ENCODE peak calls at places on chromosome 10, in six cellular contexts. K is heart left ventricle, Q is astrocyte of the spinal cord, O is dorsolateral prefrontal cortex, I is astrocyte, X is fibroblast of the aortic adventitia. Y is an unnamed sample.

GRCh38 chr10:102815790-102816549 is 21.2 kb downstream of the CYP17A1 start:
- DNase-seq in Q (peak), K (peak), O (no peak), X (peak), I (peak), Y (peak)

GRCh38 chr10:69902835-69903535 is 101.3 kb downstream of the COL13A1 start:
- DNase-seq in I (no peak), X (peak), K (peak), Q (no peak), O (no peak), Y (no peak)

GRCh38 chr10:107409517-107409916 is 245.0 kb upstream of the SORCS1 start:
- DNase-seq in Q (peak), I (peak), O (no peak), K (no peak), X (peak), Y (peak)

GRCh38 chr10:132376394-132376851 is 20.6 kb upstream of the PWWP2B start:
- DNase-seq in Q (no peak), X (no peak), O (no peak), I (no peak), K (no peak), Y (peak)

GRCh38 chr10:66746246-66746645 is 179.6 kb upstream of the LRRTM3 start:
- DNase-seq in K (no peak), I (peak), Q (no peak), O (no peak), X (peak), Y (peak)

GRCh38 chr10:96641896-96642295 is 55.1 kb upstream of the TM9SF3 start:
- DNase-seq in K (no peak), O (no peak), I (no peak), X (no peak), Q (no peak), Y (no peak)

GRCh38 chr10:101080933-101081546 is 19.3 kb downstream of the KAZALD1 start:
- DNase-seq in O (no peak), K (no peak), X (peak), I (no peak), Q (no peak), Y (peak)

GRCh38 chr10:100829933-100830727 is 82.6 kb upstream of the SLF2 start:
- DNase-seq in I (no peak), K (no peak), O (no peak), X (no peak), Q (no peak), Y (no peak)

GRCh38 chr10:22420787-22421517 is 75.7 kb downstream of the SPAG6 start:
- DNase-seq in O (no peak), I (no peak), Q (no peak), X (peak), K (no peak), Y (peak)

GRCh38 chr10:46527241-46527811 is 29.1 kb downstream of the GPRIN2 start:
- DNase-seq in Q (no peak), X (no peak), O (no peak), I (no peak), K (peak), Y (no peak)

GRCh38 chr10:123272171-123272570 is 118.0 kb downstream of the BUB3 start:
- DNase-seq in K (no peak), I (no peak), Q (no peak), O (no peak), X (no peak), Y (peak)

GRCh38 chr10:129514568-129515451 is 47.8 kb downstream of the MGMT start:
- DNase-seq in X (no peak), Q (no peak), K (no peak), O (no peak), I (no peak), Y (no peak)

GRCh38 chr10:8073696-8074416 is 19.4 kb downstream of the GATA3 start:
- DNase-seq in O (no peak), I (peak), Q (no peak), K (no peak), X (no peak), Y (no peak)

GRCh38 chr10:18144928-18145327 is 4.7 kb downstream of the CACNB2 start:
- DNase-seq in O (no peak), K (peak), Q (no peak), X (peak), I (no peak), Y (peak)

GRCh38 chr10:22620140-22620857 is 94.1 kb downstream of the PIP4K2A start:
- DNase-seq in O (peak), X (peak), I (peak), K (peak), Q (peak), Y (peak)

GRCh38 chr10:82942572-82943091 is 1067.6 kb downstream of the NRG3 start:
- DNase-seq in O (no peak), X (peak), K (no peak), I (peak), Q (peak), Y (peak)

GRCh38 chr10:28942012-28942411 is 264.7 kb downstream of the BAMBI start:
- DNase-seq in Q (no peak), X (no peak), I (no peak), K (no peak), O (no peak), Y (no peak)

GRCh38 chr10:132186488-132187413 is at the start of gene DPYSL4:
- DNase-seq in Q (no peak), X (no peak), O (no peak), K (peak), I (no peak), Y (no peak)

GRCh38 chr10:31808258-31809218 is 120.1 kb downstream of the ARHGAP12 start:
- DNase-seq in K (peak), Q (peak), I (peak), X (peak), O (no peak), Y (peak)

GRCh38 chr10:42150428-42151061 is 487.8 kb downstream of the ZNF33B start:
- DNase-seq in Q (no peak), O (no peak), I (no peak), X (no peak), K (no peak), Y (no peak)

GRCh38 chr10:37566336-37566735 is 291.1 kb downstream of the ZNF248 start:
- DNase-seq in X (no peak), I (no peak), K (no peak), O (no peak), Q (no peak), Y (no peak)

GRCh38 chr10:129108994-129109393 is 358.0 kb upstream of the MGMT start:
- DNase-seq in O (no peak), K (no peak), Q (no peak), X (no peak), I (no peak), Y (no peak)

GRCh38 chr10:6840766-6841165 is 260.7 kb upstream of the PRKCQ start:
- DNase-seq in Q (peak), I (peak), K (no peak), O (no peak), X (peak), Y (no peak)

GRCh38 chr10:116015922-116016321 is 257.1 kb downstream of the GFRA1 start:
- DNase-seq in O (no peak), I (no peak), K (no peak), Q (no peak), X (no peak), Y (no peak)

GRCh38 chr10:33139191-33139646 is 181.2 kb upstream of the ITGB1 start:
- DNase-seq in X (no peak), K (no peak), Q (no peak), O (no peak), I (no peak), Y (no peak)

GRCh38 chr10:102645741-102646609 is 1.7 kb downstream of the TRIM8 start:
- DNase-seq in I (peak), O (peak), K (peak), Q (peak), X (peak), Y (peak)

GRCh38 chr10:131193923-131194322 is 117.6 kb downstream of the TCERG1L start:
- DNase-seq in Q (no peak), O (no peak), X (no peak), I (no peak), K (no peak), Y (no peak)

GRCh38 chr10:70695241-70696030 is 23.1 kb downstream of the ADAMTS14 start:
- DNase-seq in O (no peak), K (no peak), Q (no peak), I (peak), X (peak), Y (no peak)

GRCh38 chr10:33680036-33680435 is 345.6 kb upstream of the NRP1 start:
- DNase-seq in O (no peak), K (no peak), I (no peak), Q (no peak), X (no peak), Y (no peak)

GRCh38 chr10:13936826-13937225 is 350.1 kb downstream of the PRPF18 start:
- DNase-seq in I (no peak), X (no peak), K (no peak), O (no peak), Q (no peak), Y (no peak)

GRCh38 chr10:61733358-61733940 is 70.7 kb downstream of the CABCOCO1 start:
- DNase-seq in I (peak), Q (peak), X (peak), K (no peak), O (no peak), Y (peak)

GRCh38 chr10:71323407-71323806 is 4.3 kb downstream of the SLC29A3 start:
- DNase-seq in X (peak), I (no peak), O (no peak), K (no peak), Q (no peak), Y (peak)

GRCh38 chr10:49080071-49080470 is 35.3 kb downstream of the VSTM4 start:
- DNase-seq in X (peak), I (peak), O (no peak), Q (peak), K (no peak), Y (peak)

GRCh38 chr10:11870461-11870780 is 47.3 kb downstream of the PROSER2 start:
- DNase-seq in Q (no peak), K (no peak), O (no peak), X (no peak), I (no peak), Y (no peak)
- H3K4me3 ChIP-seq in Q (no peak), K (peak), O (peak), X (no peak), I (no peak), Y (peak)

GRCh38 chr10:56449770-56450169 is 88.7 kb upstream of the ZWINT start:
- DNase-seq in I (no peak), X (no peak), O (no peak), K (no peak), Q (no peak), Y (peak)
- TF ChIP-seq CTCF in I (no peak), X (no peak), O (no peak), K (no peak), Q (no peak), Y (no peak)

GRCh38 chr10:75764974-75765551 is 333.6 kb downstream of the LRMDA start:
- DNase-seq in X (no peak), Q (no peak), O (no peak), K (no peak), I (no peak), Y (no peak)
- H3K4me3 ChIP-seq in X (no peak), Q (no peak), O (no peak), K (no peak), I (no peak), Y (no peak)

GRCh38 chr10:104150206-104150605 is 28.2 kb downstream of the SFR1 start:
- DNase-seq in Q (no peak), X (no peak), O (no peak), K (no peak), I (no peak), Y (no peak)

GRCh38 chr10:104151737-104152136 is 29.8 kb downstream of the SFR1 start:
- DNase-seq in O (no peak), K (no peak), X (no peak), I (no peak), Q (no peak), Y (no peak)

GRCh38 chr10:104155591-104155990 is 33.6 kb downstream of the SFR1 start:
- DNase-seq in O (no peak), X (no peak), K (no peak), I (no peak), Q (no peak), Y (no peak)
- TF ChIP-seq CTCF in O (no peak), X (no peak), K (no peak), I (no peak), Q (no peak), Y (no peak)

DNA sequence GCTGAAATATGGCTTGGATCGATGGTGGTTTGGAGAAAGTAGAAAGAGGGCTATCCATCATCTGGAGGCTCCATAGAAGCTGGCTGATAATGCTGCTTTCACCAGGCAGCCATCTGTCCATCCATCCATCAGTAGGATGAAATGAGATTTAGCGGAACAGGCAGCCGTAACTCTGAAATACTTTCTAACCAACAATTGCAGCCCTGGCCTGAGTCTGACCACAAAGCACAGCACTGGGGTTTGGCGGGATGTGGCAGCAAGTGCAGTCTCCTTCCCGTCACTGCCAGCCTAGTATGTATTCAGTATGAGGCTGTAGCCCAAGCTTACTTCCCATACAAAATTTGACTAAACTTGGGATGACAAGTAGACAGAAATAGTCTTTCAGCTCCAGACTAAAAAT is 38.0 kb downstream of the R3HCC1L start:
- DNase-seq in X (no peak), I (peak), Q (peak), O (no peak), K (no peak), Y (no peak)
- H3K4me3 ChIP-seq in X (peak), I (no peak), Q (no peak), O (no peak), K (no peak), Y (no peak)

DNA sequence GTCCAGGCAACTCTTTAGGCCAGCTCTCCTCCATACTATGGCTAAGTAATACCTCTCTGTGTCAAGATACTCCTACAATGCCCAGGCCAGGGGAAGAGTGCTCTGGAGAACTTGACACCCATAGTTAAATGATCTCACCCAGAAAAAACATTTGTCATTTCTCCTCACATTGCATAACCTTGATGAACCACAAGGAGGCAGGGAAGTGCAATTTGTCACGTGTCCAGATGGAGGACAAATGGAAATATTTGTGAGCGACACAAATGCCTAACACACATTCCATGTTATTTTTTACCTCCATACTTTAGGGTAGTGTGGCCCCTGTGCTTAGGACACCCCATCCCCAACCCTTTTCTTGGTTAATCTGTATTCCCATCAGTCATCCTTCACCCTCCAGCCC is 78.3 kb downstream of the HTR7 start:
- DNase-seq in O (no peak), X (no peak), I (peak), Q (no peak), K (no peak), Y (peak)
- TF ChIP-seq CTCF in O (no peak), X (peak), I (peak), Q (peak), K (no peak), Y (peak)

DNA sequence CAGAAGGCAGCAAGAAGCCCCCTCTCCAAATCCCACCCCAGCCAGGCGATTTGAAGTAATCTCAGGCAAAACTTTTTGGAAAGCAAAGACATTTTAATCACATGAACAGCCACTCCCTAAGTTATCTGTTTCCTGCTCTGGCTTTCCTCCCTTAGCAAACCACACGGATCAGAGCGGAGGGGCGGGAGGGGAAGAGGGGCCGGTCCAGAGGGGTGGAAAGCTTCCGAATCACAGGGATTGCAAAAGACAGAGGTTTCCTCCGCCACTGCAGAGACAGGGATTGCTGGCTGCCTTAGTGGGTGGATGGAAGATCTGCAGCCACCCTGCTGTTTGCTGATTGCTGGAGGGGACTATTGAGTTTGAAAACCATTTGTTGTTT is 41.2 kb downstream of the ZCCHC24 start:
- DNase-seq in O (no peak), X (peak), Q (peak), I (peak), K (peak), Y (peak)
- H3K4me3 ChIP-seq in O (no peak), X (no peak), Q (no peak), I (no peak), K (no peak), Y (no peak)

DNA sequence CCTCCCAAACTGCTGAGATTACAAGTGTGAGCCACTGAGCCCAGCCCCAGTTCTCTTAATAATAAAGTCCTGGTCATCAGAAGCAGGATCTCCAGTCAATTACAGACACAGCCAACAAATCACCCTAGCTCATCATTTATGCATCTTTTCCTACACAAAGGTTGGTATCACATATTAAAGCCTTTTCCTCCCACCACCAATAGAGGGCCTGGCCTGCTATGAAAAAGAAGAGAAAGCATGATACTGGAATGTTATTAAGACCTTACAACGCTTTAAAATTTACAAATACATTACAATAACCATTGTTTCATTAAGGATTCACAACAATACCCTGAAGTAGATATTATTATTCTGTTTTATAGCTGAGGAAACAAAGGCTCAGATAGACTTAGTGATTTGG is 25.9 kb downstream of the VAX1 start:
- DNase-seq in O (no peak), K (no peak), I (no peak), X (no peak), Q (no peak), Y (peak)
- TF ChIP-seq CTCF in O (peak), K (no peak), I (peak), X (peak), Q (peak), Y (peak)

DNA sequence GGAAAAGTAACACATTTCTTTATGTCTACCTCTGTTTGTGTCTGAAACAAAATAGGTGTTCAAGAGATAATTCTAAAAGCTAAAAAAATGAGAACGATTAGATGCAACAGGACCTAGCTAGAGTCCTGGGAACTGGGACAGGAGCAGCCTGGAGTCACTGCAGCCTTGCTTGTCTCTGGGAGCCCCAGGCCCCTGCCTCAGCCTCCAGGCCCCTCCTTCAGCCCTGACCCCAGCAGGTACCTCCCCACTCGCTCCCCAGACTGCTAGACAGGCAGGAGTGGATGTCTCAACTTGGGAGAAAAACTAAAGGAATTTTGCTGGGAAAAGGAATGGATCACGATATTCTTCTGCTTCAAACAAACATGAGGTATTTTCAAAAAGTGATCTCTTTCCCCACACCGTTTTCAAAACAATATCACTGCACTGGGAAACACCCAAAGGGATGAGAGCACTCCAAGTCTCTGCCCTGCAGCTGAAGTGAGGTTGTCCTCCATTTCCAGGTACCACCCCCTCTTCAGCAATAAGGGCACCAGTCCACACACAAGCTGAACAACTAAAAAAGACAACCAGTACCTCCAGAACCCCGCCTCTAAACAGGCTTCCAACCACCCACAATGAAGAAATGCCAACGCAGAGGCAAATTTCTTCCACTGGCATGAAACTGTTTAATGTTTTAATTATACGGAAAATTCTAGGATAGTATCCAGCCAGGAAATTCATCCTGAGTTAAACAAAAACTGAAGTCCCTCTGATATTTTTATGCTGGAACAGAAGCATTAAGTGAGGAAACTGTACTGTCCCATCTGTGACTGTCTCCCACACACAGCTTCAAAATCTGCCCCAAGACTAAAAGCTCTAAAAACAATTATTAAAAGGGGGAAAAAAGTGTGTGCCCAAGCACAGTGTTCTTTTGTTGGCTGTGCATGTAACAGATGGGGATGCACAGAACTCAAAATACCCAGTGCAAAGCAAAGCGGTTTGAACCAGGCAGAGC is 47.2 kb downstream of the XPNPEP1 start:
- DNase-seq in X (no peak), I (no peak), Q (no peak), K (no peak), O (no peak), Y (no peak)
- H3K4me3 ChIP-seq in X (no peak), I (no peak), Q (no peak), K (no peak), O (no peak), Y (no peak)